ENCODE peak calls at places on chromosomes 5 and 9, in four cellular contexts. Q is GM23248, F is astrocyte, J is keratinocyte. R is an unnamed sample.

GRCh38 chr5:88269222-88269771 is 652 bp upstream of the TMEM161B start:
- DNase-seq in Q (peak), F (peak), J (no peak), R (peak)

GRCh38 chr5:109693535-109694152 is 3.9 kb downstream of the MAN2A1 start:
- DNase-seq in Q (peak), F (peak), J (no peak), R (no peak)

GRCh38 chr5:120544043-120544442 is 79.9 kb downstream of the PRR16 start:
- DNase-seq in Q (peak), F (no peak), J (no peak), R (no peak)

GRCh38 chr9:88696501-88696900 is 161.5 kb downstream of the NXNL2 start:
- DNase-seq in Q (no peak), F (no peak), J (no peak), R (no peak)

GRCh38 chr9:18384066-18384465 is 89.9 kb upstream of the ADAMTSL1 start:
- DNase-seq in Q (peak), F (no peak), J (no peak), R (no peak)

GRCh38 chr9:128969491-128969890 is 22.0 kb downstream of the NUP188 start:
- DNase-seq in Q (peak), F (peak), J (no peak), R (no peak)

GRCh38 chr5:25439025-25439424 is 794.2 kb upstream of the CDH10 start:
- DNase-seq in Q (no peak), F (no peak), J (no peak), R (no peak)

GRCh38 chr9:99906403-99907207 is at the start of gene STX17:
- DNase-seq in Q (peak), F (peak), J (no peak), R (peak)

GRCh38 chr9:72154468-72155281 is 5.4 kb downstream of the GDA start:
- DNase-seq in Q (peak), F (no peak), J (no peak), R (peak)

GRCh38 chr9:130998596-130999264 is 10.2 kb upstream of the LAMC3 start:
- DNase-seq in Q (peak), F (no peak), J (no peak), R (no peak)

GRCh38 chr5:94505327-94506080 is 112.9 kb downstream of the KIAA0825 start:
- DNase-seq in Q (peak), F (no peak), J (no peak), R (no peak)

GRCh38 chr5:122788371-122788770 is 13.5 kb downstream of the SNX2 start:
- DNase-seq in Q (no peak), F (no peak), J (no peak), R (no peak)

GRCh38 chr9:128298535-128299482 is 22.7 kb downstream of the SWI5 start:
- DNase-seq in Q (no peak), F (no peak), J (no peak), R (no peak)

GRCh38 chr9:6086006-6086655 is 70.7 kb upstream of the RANBP6 start:
- DNase-seq in Q (no peak), F (peak), J (no peak), R (no peak)

GRCh38 chr5:130541617-130542221 is 623.3 kb downstream of the HINT1 start:
- DNase-seq in Q (peak), F (peak), J (no peak), R (peak)

GRCh38 chr9:126474786-126475485 is 138.8 kb upstream of the LMX1B start:
- DNase-seq in Q (peak), F (peak), J (no peak), R (no peak)

GRCh38 chr5:88552406-88552805 is 283.8 kb upstream of the TMEM161B start:
- DNase-seq in Q (no peak), F (no peak), J (no peak), R (no peak)

DNA sequence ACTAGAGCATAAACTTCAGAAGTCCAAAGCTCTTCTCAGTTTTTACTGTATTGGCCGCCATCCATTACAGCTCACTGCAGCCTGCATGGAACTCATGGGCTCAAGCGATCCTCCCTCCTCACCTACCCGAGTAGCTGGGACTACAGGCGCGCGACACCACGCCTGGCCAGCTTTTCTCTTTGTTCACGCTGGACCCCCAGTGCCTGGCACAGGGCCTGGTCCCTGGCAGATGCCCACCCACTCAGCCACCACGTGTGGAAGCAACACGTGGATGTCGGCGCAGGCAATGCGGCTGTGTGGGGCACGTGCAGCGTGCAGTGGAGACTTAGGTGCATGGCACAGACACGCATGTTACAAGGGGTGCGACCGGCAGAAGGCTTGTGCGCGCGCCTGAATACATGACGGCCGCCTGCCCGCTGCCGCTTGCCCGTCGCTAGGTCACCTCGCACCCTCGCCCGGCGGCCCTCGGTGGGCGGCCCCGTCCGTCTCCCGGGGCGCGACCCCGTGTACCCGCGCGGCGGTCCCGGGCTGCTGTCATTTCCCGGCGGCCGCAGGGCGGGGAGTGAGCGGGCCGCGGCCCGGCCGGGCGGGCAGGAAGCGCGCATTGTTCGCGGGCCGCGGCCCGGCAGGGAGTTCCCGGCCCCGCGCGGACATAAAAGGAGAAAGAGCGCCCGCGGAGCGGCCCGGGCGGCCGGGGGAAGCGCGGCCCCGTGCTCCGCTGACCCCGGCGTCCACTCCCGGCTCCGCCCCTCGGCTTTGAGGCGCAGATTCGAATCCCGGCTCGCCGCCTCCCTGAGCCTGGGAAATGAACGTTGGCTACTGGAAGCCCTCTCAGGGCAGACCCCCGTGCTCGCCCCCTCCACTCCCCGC is 24.1 kb upstream of the PTGS1 start:
- DNase-seq in Q (peak), F (no peak), J (no peak), R (no peak)
- TF ChIP-seq EZH2 in Q (no peak), F (peak), J (no peak), R (no peak)

DNA sequence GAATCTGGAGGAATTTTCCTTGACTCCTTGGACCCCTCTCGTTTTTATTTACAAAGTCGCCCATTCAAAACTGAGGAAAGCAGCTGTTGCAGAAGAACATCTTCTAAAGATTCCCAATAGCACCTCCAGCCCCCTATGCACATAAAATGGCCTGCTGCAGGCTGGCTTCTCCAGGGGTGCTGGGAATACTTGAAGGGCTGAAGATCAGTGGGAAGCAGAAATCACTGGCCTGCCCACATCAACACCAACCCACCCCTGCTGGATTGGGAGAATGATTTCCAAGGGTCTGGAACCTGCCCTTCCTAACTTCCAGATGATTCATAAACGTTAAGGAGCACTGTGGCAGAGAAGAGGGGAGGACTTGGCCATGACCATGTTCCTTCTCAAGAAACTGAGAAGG is 3.0 kb upstream of the FOXE1 start:
- DNase-seq in Q (no peak), F (no peak), J (no peak), R (no peak)
- TF ChIP-seq EZH2 in Q (no peak), F (no peak), J (no peak), R (no peak)

GRCh38 chr5:147735621-147736125 is 46.9 kb downstream of the JAKMIP2 start:
- DNase-seq in Q (no peak), F (no peak), J (no peak), R (no peak)
- TF ChIP-seq EZH2 in Q (no peak), F (no peak), J (no peak), R (no peak)

GRCh38 chr5:93145019-93145418 is 436.0 kb downstream of the NR2F1-AS1 start:
- DNase-seq in Q (no peak), F (no peak), J (no peak), R (no peak)
- TF ChIP-seq EZH2 in Q (no peak), F (no peak), J (no peak), R (no peak)

DNA sequence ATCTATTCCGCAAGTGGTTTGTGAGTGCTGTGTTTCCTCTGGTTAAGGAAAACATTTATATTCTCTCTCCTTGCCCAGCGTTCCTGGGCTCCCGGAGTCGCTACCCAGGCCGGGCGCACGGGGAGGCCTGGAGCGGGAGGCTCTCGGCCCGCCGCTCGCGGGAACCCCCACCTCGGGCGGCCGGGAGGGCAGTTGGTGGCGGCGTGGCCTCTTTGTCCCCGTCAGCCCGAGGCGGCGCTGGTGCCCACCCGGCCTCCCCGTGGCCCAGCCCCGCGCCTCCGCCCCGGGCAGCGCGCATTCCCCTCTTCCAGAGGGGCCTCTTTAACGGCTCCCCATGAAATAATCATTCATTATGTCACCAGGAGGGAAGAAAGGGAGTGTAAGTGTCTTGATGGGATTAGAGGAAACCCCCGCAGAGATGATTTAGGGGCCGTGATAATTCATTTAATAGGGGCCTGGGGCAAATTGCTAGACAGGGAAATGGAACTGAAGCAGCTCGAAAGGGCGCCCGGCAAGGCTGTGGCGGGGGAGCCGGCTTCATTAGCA is 181.9 kb upstream of the TBCA start:
- DNase-seq in Q (peak), F (no peak), J (no peak), R (no peak)
- TF ChIP-seq EZH2 in Q (no peak), F (peak), J (no peak), R (no peak)

GRCh38 chr5:3175416-3175815 is 420.2 kb upstream of the IRX1 start:
- DNase-seq in Q (no peak), F (no peak), J (no peak), R (no peak)
- TF ChIP-seq EZH2 in Q (no peak), F (no peak), J (no peak), R (no peak)

DNA sequence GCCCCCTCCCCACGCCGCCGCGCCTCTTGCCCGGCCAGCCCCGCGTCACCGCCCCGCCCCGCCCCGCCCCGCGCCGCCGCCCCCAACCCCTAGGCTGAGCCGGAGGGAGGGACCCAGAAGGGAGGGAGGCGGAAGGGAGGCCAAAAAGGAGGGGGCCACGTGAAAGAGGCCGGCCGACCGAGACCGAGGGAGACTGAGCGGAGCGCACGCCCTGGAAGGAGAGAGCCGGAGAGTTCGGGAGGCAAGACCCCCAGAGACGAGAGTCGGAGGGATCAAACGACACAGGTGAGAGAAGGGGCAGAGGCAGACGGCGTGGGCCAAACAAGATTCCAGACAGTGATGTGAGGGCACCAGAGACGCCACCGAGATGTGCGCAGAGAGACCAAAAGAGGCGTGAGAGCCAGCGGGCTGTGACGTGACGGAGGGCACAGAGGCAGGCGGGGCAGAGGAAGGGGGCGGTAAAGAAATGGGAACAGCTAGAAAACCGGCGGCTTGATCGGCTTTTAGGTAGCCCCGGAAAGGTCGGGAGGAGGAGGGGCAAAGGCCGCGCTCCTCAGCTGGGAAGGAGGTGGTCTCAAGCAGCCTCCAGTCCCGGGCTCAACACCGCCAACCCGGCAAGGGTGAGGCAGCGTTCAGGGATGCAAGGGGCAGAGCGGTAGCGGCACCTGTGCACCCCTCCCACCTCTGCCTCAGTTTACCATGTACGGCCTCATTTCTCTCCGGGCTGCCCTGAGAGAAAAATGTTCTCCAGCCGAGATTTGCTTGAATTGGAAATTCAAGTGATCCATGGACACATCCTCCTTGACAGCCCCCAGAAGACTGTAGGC is 414 bp upstream of the BARX1 start:
- DNase-seq in Q (peak), F (no peak), J (no peak), R (no peak)
- TF ChIP-seq EZH2 in Q (peak), F (peak), J (peak), R (no peak)

R was measured in GM12878.